ENCODE peak calls at places on chromosomes 13 and 19, in six cellular contexts. W is caudate nucleus; B is Caco-2; J is body of pancreas; T is NCI-H1694 treated with DMSO at 0.1 percent for 48 hours; O is CD4-positive, alpha-beta memory T cell. Y is an unnamed sample.

GRCh38 chr13:49450105-49450819 is 6.2 kb downstream of the SETDB2 start:
- DNase-seq in W (no peak), B (no peak), J (no peak), T (no peak), O (no peak), Y (no peak)

GRCh38 chr13:35838356-35838755 is 292.8 kb downstream of the DCLK1 start:
- DNase-seq in W (no peak), B (no peak), J (no peak), T (no peak), O (no peak), Y (no peak)

GRCh38 chr13:110047511-110047910 is 259.4 kb downstream of the COL4A1 start:
- DNase-seq in W (no peak), B (no peak), J (peak; percentile 61), T (no peak), O (no peak), Y (no peak)

GRCh38 chr19:34141036-34141435 is 31.3 kb upstream of the LSM14A start:
- DNase-seq in W (no peak), B (no peak), J (no peak), T (no peak), O (no peak), Y (no peak)

GRCh38 chr13:113452942-113453901 is at the start of gene ADPRHL1:
- DNase-seq in W (no peak), B (no peak), J (no peak), T (no peak), O (no peak), Y (peak; percentile 22)

GRCh38 chr13:37109080-37109678 is 3.7 kb upstream of the CSNK1A1L start:
- DNase-seq in W (no peak), B (peak; percentile 37), J (no peak), T (peak; percentile 58), O (no peak), Y (peak; percentile 24)

GRCh38 chr19:18785179-18786124 is 5.7 kb downstream of the COMP start:
- DNase-seq in W (no peak), B (peak; percentile 80), J (peak; percentile 75), T (peak; percentile 22), O (peak; percentile 46), Y (peak; percentile 46)

GRCh38 chr19:47111081-47111589 is 2.4 kb downstream of the ZC3H4 start:
- DNase-seq in W (no peak), B (no peak), J (peak; percentile 31), T (no peak), O (peak; percentile 54), Y (peak; percentile 48)

GRCh38 chr19:48641850-48642249 is 4.1 kb downstream of the CA11 start:
- DNase-seq in W (no peak), B (no peak), J (no peak), T (no peak), O (no peak), Y (no peak)

GRCh38 chr13:102561933-102562332 is 34.9 kb upstream of the TPP2 start:
- DNase-seq in W (no peak), B (no peak), J (no peak), T (no peak), O (no peak), Y (no peak)

GRCh38 chr13:58960909-58961308 is 1202.8 kb downstream of the DIAPH3 start:
- DNase-seq in W (no peak), B (no peak), J (no peak), T (peak; percentile 24), O (no peak), Y (no peak)

GRCh38 chr19:47158879-47159509 is 28.4 kb downstream of the SAE1 start:
- DNase-seq in W (no peak), B (no peak), J (no peak), T (no peak), O (peak; percentile 80), Y (no peak)

GRCh38 chr13:43883636-43884035 is 3.9 kb downstream of the LACC1 start:
- DNase-seq in W (no peak), B (no peak), J (no peak), T (no peak), O (no peak), Y (no peak)

GRCh38 chr19:15780595-15781418 is 6.7 kb upstream of the OR10H5 start:
- DNase-seq in W (no peak), B (no peak), J (no peak), T (no peak), O (no peak), Y (peak; percentile 62)

GRCh38 chr13:95129004-95129403 is 172.2 kb downstream of the ABCC4 start:
- DNase-seq in W (no peak), B (no peak), J (no peak), T (no peak), O (no peak), Y (no peak)

GRCh38 chr19:2528543-2529173 is 52.7 kb downstream of the GADD45B start:
- DNase-seq in W (no peak), B (peak; percentile 75), J (no peak), T (no peak), O (no peak), Y (no peak)

GRCh38 chr13:44180876-44181536 is 192.6 kb upstream of the SERP2 start:
- DNase-seq in W (no peak), B (no peak), J (no peak), T (no peak), O (no peak), Y (no peak)

GRCh38 chr13:67792151-67792665 is 562.1 kb upstream of the PCDH9 start:
- DNase-seq in W (no peak), B (no peak), J (no peak), T (no peak), O (no peak), Y (no peak)

GRCh38 chr19:40414536-40415535 is 1.7 kb upstream of the PRX start:
- DNase-seq in W (no peak), B (no peak), J (no peak), T (no peak), O (no peak), Y (no peak)

GRCh38 chr13:80132741-80133601 is 208.0 kb downstream of the SPRY2 start:
- DNase-seq in W (peak; percentile 82), B (peak; percentile 87), J (peak; percentile 54), T (no peak), O (no peak), Y (peak; percentile 89)

GRCh38 chr19:33702606-33703437 is 81.1 kb downstream of the CHST8 start:
- DNase-seq in W (no peak), B (no peak), J (no peak), T (no peak), O (no peak), Y (peak; percentile 34)

GRCh38 chr13:63403726-63404125 is 1988.1 kb upstream of the PCDH20 start:
- DNase-seq in W (no peak), B (no peak), J (no peak), T (no peak), O (no peak), Y (no peak)

GRCh38 chr13:77833331-77833863 is 85.2 kb downstream of the EDNRB start:
- DNase-seq in W (no peak), B (no peak), J (no peak), T (no peak), O (no peak), Y (peak; percentile 9)

GRCh38 chr13:109700176-109700575 is 86.2 kb downstream of the IRS2 start:
- DNase-seq in W (peak; percentile 25), B (no peak), J (no peak), T (peak; percentile 34), O (no peak), Y (no peak)

GRCh38 chr13:29073762-29074161 is 253.6 kb downstream of the MTUS2 start:
- DNase-seq in W (no peak), B (no peak), J (no peak), T (no peak), O (no peak), Y (no peak)

GRCh38 chr13:30045916-30046704 is 195.7 kb upstream of the UBL3 start:
- DNase-seq in W (no peak), B (no peak), J (peak; percentile 31), T (no peak), O (no peak), Y (no peak)

GRCh38 chr19:4043410-4043809 is 23.3 kb downstream of the ZBTB7A start:
- DNase-seq in W (no peak), B (no peak), J (no peak), T (no peak), O (no peak), Y (no peak)

GRCh38 chr13:101690871-101691270 is 238.4 kb downstream of the ITGBL1 start:
- DNase-seq in W (no peak), B (no peak), J (no peak), T (no peak), O (no peak), Y (peak; percentile 60)

GRCh38 chr19:13006431-13007281 is 11.4 kb downstream of the NFIX start:
- DNase-seq in W (no peak), B (no peak), J (no peak), T (no peak), O (no peak), Y (peak; percentile 70)

GRCh38 chr13:24127116-24127631 is 33.3 kb upstream of the SPATA13 start:
- DNase-seq in W (no peak), B (peak; percentile 79), J (no peak), T (no peak), O (no peak), Y (no peak)

GRCh38 chr19:5103812-5104410 is 135.0 kb downstream of the KDM4B start:
- DNase-seq in W (no peak), B (no peak), J (peak; percentile 75), T (peak; percentile 36), O (no peak), Y (no peak)

GRCh38 chr13:29104461-29104860 is 284.3 kb downstream of the MTUS2 start:
- DNase-seq in W (no peak), B (no peak), J (no peak), T (no peak), O (no peak), Y (no peak)

GRCh38 chr13:50389726-50390125 is 374.5 kb downstream of the KCNRG start:
- DNase-seq in W (no peak), B (no peak), J (no peak), T (peak; percentile 92), O (no peak), Y (peak; percentile 92)

GRCh38 chr13:93259527-93260080 is 33.0 kb downstream of the GPC6 start:
- DNase-seq in W (no peak), B (no peak), J (no peak), T (no peak), O (no peak), Y (no peak)

Y was measured in G401.